ENCODE peak calls at places on chromosomes 11 and 22, in five cellular contexts. Z is tibial nerve, O is left ventricle myocardium inferior, R is fibroblast of pulmonary artery, L is GM13977. I is an unnamed sample.

GRCh38 chr11:106030609-106031008 is 8.6 kb upstream of the MSANTD4 start:
- DNase-seq in Z (no peak), O (no peak), R (no peak), L (no peak), I (no peak)

GRCh38 chr11:125960771-125961170 is 14.9 kb downstream of the VSIG10L2 start:
- DNase-seq in Z (no peak), O (no peak), R (no peak), L (no peak), I (no peak)

GRCh38 chr11:102513869-102514268 is 16.7 kb downstream of the MMP7 start:
- DNase-seq in Z (peak), O (no peak), R (peak), L (no peak), I (no peak)

GRCh38 chr11:96002754-96003290 is 78.9 kb upstream of the MTMR2 start:
- DNase-seq in Z (no peak), O (no peak), R (no peak), L (no peak), I (no peak)

GRCh38 chr22:24521791-24522245 is 26.7 kb downstream of the UPB1 start:
- DNase-seq in Z (no peak), O (no peak), R (peak), L (peak), I (peak)

GRCh38 chr11:77207618-77208313 is 79.7 kb downstream of the MYO7A start:
- DNase-seq in Z (no peak), O (no peak), R (peak), L (no peak), I (no peak)

GRCh38 chr11:7904910-7905309 is 26.2 kb downstream of the OR10A6 start:
- DNase-seq in Z (no peak), O (no peak), R (peak), L (no peak), I (no peak)

GRCh38 chr22:49780992-49781782 is 46.5 kb downstream of the BRD1 start:
- DNase-seq in Z (no peak), O (peak), R (no peak), L (no peak), I (no peak)

GRCh38 chr11:119144825-119145476 is 3.9 kb upstream of the ABCG4 start:
- DNase-seq in Z (peak), O (peak), R (peak), L (peak), I (peak)

GRCh38 chr11:101914349-101914736 is 467 bp upstream of the CEP126 start:
- DNase-seq in Z (no peak), O (no peak), R (no peak), L (no peak), I (no peak)

GRCh38 chr11:2517016-2517385 is 72.2 kb downstream of the KCNQ1 start:
- DNase-seq in Z (no peak), O (peak), R (no peak), L (no peak), I (no peak)

GRCh38 chr11:57493507-57494503 is 21.7 kb downstream of the SLC43A1 start:
- DNase-seq in Z (no peak), O (peak), R (peak), L (peak), I (peak)

GRCh38 chr11:114081641-114082414 is 22.3 kb downstream of the ZBTB16 start:
- DNase-seq in Z (no peak), O (no peak), R (peak), L (no peak), I (no peak)

GRCh38 chr11:108970221-108970991 is 305.5 kb downstream of the DDX10 start:
- DNase-seq in Z (no peak), O (no peak), R (peak), L (no peak), I (no peak)

GRCh38 chr22:38415561-38416321 is 39.3 kb downstream of the KCNJ4 start:
- DNase-seq in Z (no peak), O (peak), R (no peak), L (no peak), I (no peak)

GRCh38 chr22:24008022-24008283 is 2.7 kb upstream of the GSTT4 start:
- DNase-seq in Z (no peak), O (no peak), R (no peak), L (no peak), I (no peak)

GRCh38 chr11:79708319-79708928 is 267.6 kb upstream of the TENM4 start:
- DNase-seq in Z (no peak), O (no peak), R (peak), L (peak), I (peak)

GRCh38 chr11:12755510-12755909 is 81.3 kb downstream of the TEAD1 start:
- DNase-seq in Z (no peak), O (no peak), R (no peak), L (no peak), I (no peak)

GRCh38 chr11:44066732-44067131 is 662 bp downstream of the ACCS start:
- DNase-seq in Z (no peak), O (no peak), R (peak), L (no peak), I (peak)

GRCh38 chr11:110410638-110411037 is 19.1 kb upstream of the FDX1 start:
- DNase-seq in Z (no peak), O (no peak), R (no peak), L (no peak), I (no peak)

GRCh38 chr22:46982635-46983034 is 220.2 kb downstream of the TBC1D22A start:
- DNase-seq in Z (no peak), O (no peak), R (no peak), L (no peak), I (no peak)

GRCh38 chr11:73931951-73932350 is 18.9 kb upstream of the DNAJB13 start:
- DNase-seq in Z (no peak), O (no peak), R (no peak), L (no peak), I (no peak)

GRCh38 chr11:73929388-73929787 is 21.4 kb upstream of the DNAJB13 start:
- DNase-seq in Z (no peak), O (no peak), R (no peak), L (no peak), I (no peak)

DNA sequence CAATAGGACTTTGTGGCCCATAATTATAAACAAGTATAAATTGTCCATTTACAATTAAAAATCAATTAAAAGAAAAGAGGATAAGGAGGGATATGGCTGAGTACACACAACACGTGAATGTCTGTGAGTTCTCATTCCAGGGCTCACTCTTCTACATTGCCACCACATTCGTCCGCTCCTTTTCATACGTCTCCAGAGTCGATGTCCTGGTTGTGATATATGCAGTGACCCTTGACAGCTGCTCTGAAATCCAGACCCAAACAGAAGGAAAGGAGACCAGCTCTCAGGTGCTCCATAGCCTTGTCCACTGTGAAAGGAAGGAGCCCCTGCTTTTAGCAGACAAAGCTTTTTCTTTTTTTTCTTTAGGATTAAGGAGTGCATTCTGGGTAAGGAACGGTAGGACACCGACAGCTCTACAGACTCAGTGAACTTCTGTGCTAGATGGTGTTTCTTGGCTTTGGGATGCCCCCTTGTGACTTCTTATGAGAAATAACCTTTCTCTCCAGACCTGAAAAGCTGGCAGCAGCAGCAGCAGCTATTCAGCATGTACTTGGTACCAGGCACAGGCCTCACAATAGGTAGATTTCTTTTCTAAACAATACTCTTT is 19.7 kb upstream of the DNAJB13 start:
- DNase-seq in Z (no peak), O (no peak), R (peak), L (peak), I (peak)
- TF ChIP-seq CTCF in Z (peak), O (peak), R (peak), L (peak), I (peak)

DNA sequence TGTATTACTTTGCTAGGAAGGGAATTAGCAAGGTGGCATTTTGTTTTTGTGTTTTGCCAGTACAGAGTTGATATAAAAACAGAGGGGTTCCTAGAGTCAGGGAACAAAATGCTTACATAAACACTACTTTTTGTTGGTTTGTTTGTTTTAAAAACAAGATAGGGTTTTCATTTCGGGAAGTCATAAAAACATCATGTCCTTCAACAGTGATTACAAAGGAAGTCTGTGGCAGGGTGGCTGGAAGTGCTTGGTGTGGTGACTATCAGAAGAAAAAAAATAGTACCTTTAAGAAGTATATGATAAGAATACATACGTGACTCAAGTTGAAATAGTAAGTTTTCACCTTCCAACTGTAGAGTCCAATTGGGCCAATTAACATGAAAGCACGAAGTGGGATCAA is 1.2 kb upstream of the IL18 start:
- DNase-seq in Z (no peak), O (no peak), R (no peak), L (no peak), I (no peak)
- TF ChIP-seq CTCF in Z (no peak), O (no peak), R (no peak), L (no peak), I (no peak)

DNA sequence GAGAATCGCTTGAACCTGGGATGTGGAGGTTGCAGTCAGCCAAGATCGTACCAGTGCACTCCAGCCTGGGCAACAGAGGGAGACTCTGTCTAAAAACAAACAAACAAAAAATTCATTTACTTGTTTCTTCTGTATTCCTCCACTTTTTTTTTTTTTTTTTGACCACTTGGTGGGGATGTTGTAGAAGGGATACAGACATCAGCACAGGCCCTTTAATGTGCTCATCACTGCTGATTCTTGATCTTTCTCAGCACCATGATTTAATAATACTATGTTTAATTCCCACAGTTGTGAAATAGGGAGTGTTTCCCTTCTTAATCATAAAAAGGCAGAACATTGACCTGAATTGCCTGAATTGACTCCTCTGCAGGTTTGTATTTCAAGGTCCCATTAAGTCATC is 4.5 kb downstream of the TTC9C start:
- DNase-seq in Z (no peak), O (no peak), R (peak), L (no peak), I (no peak)
- TF ChIP-seq CTCF in Z (no peak), O (no peak), R (peak), L (no peak), I (no peak)

DNA sequence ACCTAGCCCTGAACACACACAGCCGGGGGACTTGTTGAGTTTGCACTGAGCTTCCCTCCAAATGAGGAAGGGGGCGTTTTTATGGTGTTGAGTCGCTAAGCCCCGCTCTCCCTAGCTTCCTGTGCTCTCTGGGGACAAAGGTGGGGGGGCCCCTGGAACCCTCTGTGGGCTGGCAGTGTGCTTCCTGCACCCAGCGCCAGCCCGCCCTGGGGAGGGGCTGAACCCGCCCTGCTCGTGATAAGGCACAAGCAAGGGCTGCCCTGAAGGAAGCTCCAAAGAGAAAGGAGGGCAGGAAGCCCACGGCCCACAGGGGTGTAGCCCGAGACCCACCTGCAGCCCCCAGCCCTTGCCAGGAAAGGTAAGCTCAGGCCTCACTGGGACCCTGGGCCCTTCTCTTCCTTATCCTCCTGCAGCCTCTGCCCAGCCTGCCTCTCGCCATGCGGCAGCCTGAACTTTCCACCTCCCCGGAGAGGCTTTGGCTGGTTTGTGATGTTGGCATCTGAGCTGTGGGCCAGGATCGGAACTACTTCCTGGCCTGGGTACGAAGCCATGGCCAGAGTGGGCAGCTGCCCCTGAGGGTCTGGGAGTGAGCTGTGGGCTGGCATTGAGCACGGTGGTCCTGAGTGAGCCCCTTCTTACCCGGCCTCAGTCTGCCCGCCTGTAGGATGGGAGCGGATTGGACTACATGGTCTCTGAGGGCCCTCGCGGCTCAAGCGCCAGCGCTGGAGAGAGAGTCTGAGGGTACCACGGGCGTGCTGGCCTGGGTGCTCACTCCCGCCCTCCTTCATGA is at the start of gene FERMT3:
- DNase-seq in Z (no peak), O (peak), R (no peak), L (peak), I (no peak)
- TF ChIP-seq CTCF in Z (no peak), O (no peak), R (no peak), L (no peak), I (no peak)

DNA sequence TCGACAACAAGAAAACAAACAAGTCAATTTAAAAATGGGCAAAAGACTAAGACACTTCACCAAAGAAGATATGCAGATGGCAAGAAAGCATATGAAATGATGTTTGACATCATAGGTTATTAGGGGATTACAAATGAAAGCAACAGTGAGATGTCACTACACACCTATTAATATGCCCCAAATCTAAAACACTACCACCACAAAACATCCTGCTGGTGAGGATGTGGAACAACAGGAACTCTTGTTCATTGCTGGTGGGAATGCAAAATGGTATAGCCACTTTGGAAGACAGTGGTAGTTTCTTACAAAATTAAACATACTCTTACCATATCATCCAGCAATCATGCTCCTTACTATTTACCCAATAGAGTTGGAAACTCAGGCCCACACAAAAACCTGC is 29.0 kb downstream of the PRRG4 start:
- DNase-seq in Z (no peak), O (no peak), R (no peak), L (no peak), I (no peak)
- TF ChIP-seq CTCF in Z (no peak), O (no peak), R (peak), L (no peak), I (no peak)

DNA sequence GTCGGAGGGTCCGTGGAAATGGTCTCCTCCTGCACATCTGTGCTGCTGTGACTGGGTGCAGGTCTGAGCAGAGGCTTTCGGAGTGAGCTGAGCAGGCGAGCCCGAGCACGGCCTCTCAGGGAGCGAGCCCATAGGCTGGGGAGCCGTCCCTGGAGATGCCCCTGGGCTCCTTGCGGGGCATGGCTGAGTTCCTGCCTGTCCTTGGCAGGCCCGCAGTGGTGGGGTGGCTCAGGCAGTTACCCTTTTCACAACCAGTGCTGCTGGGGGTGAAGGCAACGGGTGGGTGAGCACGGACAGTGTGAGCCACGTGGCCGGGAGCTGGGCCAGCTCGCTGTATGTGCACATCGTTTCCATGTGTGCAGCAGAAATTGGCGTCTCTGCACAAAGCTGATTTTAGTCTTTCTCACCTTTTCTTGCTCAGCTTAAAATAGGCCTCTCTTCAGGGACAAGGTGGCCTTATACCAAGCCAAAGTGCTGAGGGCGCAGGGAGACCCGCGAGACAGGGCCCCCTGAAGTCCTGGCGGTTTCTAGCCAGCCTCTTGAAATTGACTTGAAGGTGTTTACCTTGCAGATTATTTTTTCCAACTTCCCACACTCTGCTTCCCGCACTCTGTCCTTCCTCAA is at the start of gene TP53AIP1:
- DNase-seq in Z (no peak), O (no peak), R (no peak), L (no peak), I (no peak)
- TF ChIP-seq CTCF in Z (no peak), O (no peak), R (no peak), L (no peak), I (no peak)

DNA sequence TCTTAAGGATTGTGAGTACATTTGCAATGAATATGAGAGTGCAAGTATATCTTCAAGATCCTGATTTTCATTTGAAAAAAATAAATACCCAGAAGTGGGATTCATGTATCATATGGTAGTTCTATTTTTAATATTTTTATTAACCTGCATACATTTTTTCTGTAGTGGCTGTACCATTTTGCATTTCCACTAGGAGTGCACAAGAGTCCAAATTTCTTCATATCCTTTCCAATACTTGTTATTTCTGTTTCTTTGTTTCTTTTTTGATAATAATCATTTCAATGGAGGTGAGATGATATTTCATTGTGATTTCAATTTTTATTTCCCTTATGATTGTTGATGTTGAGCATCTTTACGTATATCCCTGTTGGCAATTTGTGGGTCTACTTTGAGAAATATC is 759.8 kb upstream of the CNTN5 start:
- DNase-seq in Z (no peak), O (no peak), R (peak), L (no peak), I (no peak)
- TF ChIP-seq CTCF in Z (no peak), O (no peak), R (peak), L (no peak), I (no peak)

GRCh38 chr11:124109377-124109776 is 5.9 kb upstream of the VWA5A start:
- DNase-seq in Z (no peak), O (no peak), R (no peak), L (no peak), I (no peak)

GRCh38 chr11:124113890-124114289 is 1.4 kb upstream of the VWA5A start:
- DNase-seq in Z (no peak), O (no peak), R (no peak), L (no peak), I (no peak)

DNA sequence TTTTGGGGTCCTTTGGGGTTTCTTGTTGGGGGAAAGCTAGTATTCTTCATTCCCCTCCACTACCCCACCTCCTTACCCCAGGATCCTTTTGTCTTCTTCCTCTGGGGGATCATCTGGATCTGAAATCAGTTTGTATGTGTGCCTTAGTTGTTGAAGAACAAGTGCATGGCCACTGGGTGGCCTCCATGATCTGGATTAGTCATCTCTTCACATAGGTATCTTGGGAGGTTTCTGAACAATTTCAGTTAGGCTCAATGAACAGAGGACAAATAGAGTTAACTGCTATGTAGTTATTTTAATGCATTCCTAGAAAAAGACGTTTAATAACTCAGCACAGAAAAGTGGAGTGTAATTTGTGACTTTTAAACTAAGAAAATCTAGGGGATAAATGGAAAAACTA is 7.1 kb upstream of the VWA5A start:
- DNase-seq in Z (no peak), O (no peak), R (peak), L (peak), I (peak)
- TF ChIP-seq CTCF in Z (peak), O (no peak), R (peak), L (peak), I (no peak)

I was measured in Calu3.